ENCODE peak calls at places on chromosomes 11 and 22, in four cellular contexts. P is K562, Z is H1, V is HCT116. X is an unnamed sample.

GRCh38 chr22:38203090-38203810 is 1.5 kb downstream of the MAFF start:
- DNase-seq in V (no peak), P (no peak), Z (peak), X (no peak)

GRCh38 chr22:24772493-24773220 is 1.9 kb downstream of the PIWIL3 start:
- DNase-seq in V (peak), P (peak), Z (peak), X (peak)

GRCh38 chr22:48354082-48354481 is 1473.6 kb downstream of the BRD1 start:
- DNase-seq in Z (no peak), V (no peak), P (no peak), X (no peak)

GRCh38 chr22:46052801-46053562 is 76.0 kb upstream of the WNT7B start:
- DNase-seq in Z (no peak), V (no peak), P (no peak), X (no peak)

GRCh38 chr11:44305643-44306468 is 4.1 kb downstream of the ALX4 start:
- DNase-seq in V (no peak), Z (peak), P (no peak), X (peak)

GRCh38 chr11:91394718-91395414 is 829.8 kb upstream of the FAT3 start:
- DNase-seq in Z (no peak), P (no peak), V (no peak), X (no peak)

GRCh38 chr11:94219771-94220170 is 84.6 kb upstream of the IZUMO1R start:
- DNase-seq in Z (no peak), V (no peak), P (no peak), X (no peak)

GRCh38 chr22:21657361-21658118 is 8.3 kb upstream of the PPIL2 start:
- DNase-seq in Z (peak), P (peak), V (peak), X (no peak)

GRCh38 chr22:35854334-35854733 is 136.7 kb downstream of the APOL5 start:
- DNase-seq in Z (no peak), V (no peak), P (no peak), X (no peak)

GRCh38 chr22:31631381-31631780 is 30.6 kb downstream of the PISD start:
- DNase-seq in V (no peak), Z (no peak), P (no peak), X (no peak)

GRCh38 chr11:119167933-119168332 is 592 bp upstream of the NLRX1 start:
- DNase-seq in P (no peak), V (no peak), Z (no peak), X (no peak)
- TF ChIP-seq YY1 in P (no peak), V (no peak), Z (no peak), X (no peak)

GRCh38 chr11:47569646-47570045 is 4.2 kb downstream of the PTPMT1 start:
- DNase-seq in Z (no peak), P (no peak), V (no peak), X (no peak)

GRCh38 chr11:47571895-47572294 is 6.5 kb downstream of the PTPMT1 start:
- DNase-seq in V (no peak), Z (no peak), P (peak), X (no peak)

GRCh38 chr11:47572715-47573255 is 6.0 kb downstream of the KBTBD4 start:
- DNase-seq in V (no peak), Z (no peak), P (peak), X (no peak)

GRCh38 chr11:47573321-47573720 is 5.4 kb downstream of the KBTBD4 start:
- DNase-seq in Z (no peak), P (no peak), V (no peak), X (no peak)

GRCh38 chr11:47571012-47571729 is 5.8 kb downstream of the PTPMT1 start:
- DNase-seq in V (no peak), P (peak), Z (no peak), X (no peak)
- H3K9ac ChIP-seq in V (no peak), P (no peak), Z (no peak), X (no peak)

GRCh38 chr11:33490842-33491370 is 209.7 kb downstream of the C11orf91 start:
- DNase-seq in Z (no peak), V (no peak), P (no peak), X (no peak)
- TF ChIP-seq ZNF274 in Z (no peak), V (no peak), P (no peak), X (no peak)

GRCh38 chr11:66725646-66726045 is 3.4 kb downstream of the SPTBN2 start:
- DNase-seq in Z (no peak), V (no peak), P (no peak), X (no peak)
- TF ChIP-seq YY1 in Z (no peak), V (no peak), P (no peak), X (no peak)